ENCODE peak calls at places on chromosomes 2 and 18, in four cellular contexts. G is astrocyte of the spinal cord, Y is colonic mucosa, F is left ventricle myocardium inferior. H is an unnamed sample.

GRCh38 chr18:58345064-58345463 is 283.8 kb downstream of the ALPK2 start:
- DNase-seq in G (no peak), Y (no peak), F (no peak), H (no peak)

GRCh38 chr18:24544141-24544498 is 83.7 kb downstream of the HRH4 start:
- DNase-seq in G (peak), Y (no peak), F (no peak), H (no peak)

GRCh38 chr2:36486546-36487044 is 111.4 kb downstream of the FEZ2 start:
- DNase-seq in G (peak), Y (no peak), F (no peak), H (no peak)

GRCh38 chr2:6845312-6845711 is 20.4 kb downstream of the CMPK2 start:
- DNase-seq in G (peak), Y (no peak), F (no peak), H (no peak)

GRCh38 chr18:77147418-77147852 is 14.9 kb upstream of the MBP start:
- DNase-seq in G (no peak), Y (no peak), F (no peak), H (no peak)

GRCh38 chr2:25354116-25354515 is 12.4 kb upstream of the DNMT3A start:
- DNase-seq in G (no peak), Y (no peak), F (no peak), H (no peak)

GRCh38 chr2:231714639-231715498 is 6.5 kb downstream of the PTMA start:
- DNase-seq in G (peak), Y (peak), F (peak), H (peak)

GRCh38 chr2:152620985-152621384 is 96.3 kb downstream of the PRPF40A start:
- DNase-seq in G (no peak), Y (no peak), F (no peak), H (no peak)

GRCh38 chr2:8004250-8004681 is 677.6 kb upstream of the ID2 start:
- DNase-seq in G (peak), Y (peak), F (no peak), H (no peak)

GRCh38 chr18:11994346-11994707 is 13.0 kb downstream of the IMPA2 start:
- DNase-seq in G (peak), Y (peak), F (peak), H (no peak)

GRCh38 chr2:179543361-179543901 is 278.8 kb upstream of the SESTD1 start:
- DNase-seq in G (no peak), Y (no peak), F (no peak), H (no peak)

GRCh38 chr2:73944714-73945113 is 18.0 kb downstream of the DGUOK start:
- DNase-seq in G (no peak), Y (no peak), F (no peak), H (no peak)

GRCh38 chr2:215370116-215370965 is 58.5 kb downstream of the ATIC start:
- DNase-seq in G (peak), Y (no peak), F (no peak), H (no peak)

GRCh38 chr18:9792565-9793226 is 84.6 kb downstream of the RAB31 start:
- DNase-seq in G (no peak), Y (no peak), F (no peak), H (peak)

GRCh38 chr2:170113168-170113567 is 64.8 kb upstream of the MYO3B start:
- DNase-seq in G (no peak), Y (no peak), F (no peak), H (no peak)

GRCh38 chr2:218798767-218799504 is 17.0 kb downstream of the CYP27A1 start:
- DNase-seq in G (no peak), Y (no peak), F (no peak), H (no peak)

GRCh38 chr2:169091761-169092523 is 22.6 kb downstream of the DHRS9 start:
- DNase-seq in G (peak), Y (peak), F (no peak), H (no peak)